ENCODE peak calls at places on chromosomes 13 and 19, in five cellular contexts. T is RWPE1; I is CD8-positive, alpha-beta memory T cell; Z is gastrocnemius medialis; J is Panc1. X is an unnamed sample.

GRCh38 chr13:100547805-100548204 is 40.8 kb downstream of the GGACT start:
- DNase-seq in T (peak; percentile 64), I (no peak), Z (no peak), J (no peak), X (no peak)

GRCh38 chr13:27375686-27376326 is 48.6 kb upstream of the GTF3A start:
- DNase-seq in T (peak; percentile 69), I (peak; percentile 37), Z (no peak), J (no peak), X (no peak)

GRCh38 chr19:35295792-35296462 is 4.0 kb downstream of the MAG start:
- DNase-seq in T (no peak), I (no peak), Z (no peak), J (no peak), X (no peak)

GRCh38 chr19:7868671-7869452 is 5.3 kb downstream of the PRR36 start:
- DNase-seq in T (peak; percentile 76), I (peak; percentile 77), Z (no peak), J (no peak), X (no peak)

GRCh38 chr13:19864018-19864338 is 529 bp upstream of the ZMYM5 start:
- DNase-seq in T (no peak), I (peak; percentile 59), Z (peak; percentile 8), J (no peak), X (no peak)

GRCh38 chr19:56837892-56838679 is 2.4 kb downstream of the PEG3 start:
- DNase-seq in T (no peak), I (no peak), Z (peak; percentile 6), J (no peak), X (no peak)

GRCh38 chr19:16888629-16889371 is at the start of gene F2RL3:
- DNase-seq in T (no peak), I (no peak), Z (no peak), J (no peak), X (no peak)

GRCh38 chr13:79986890-79987289 is 354.0 kb downstream of the SPRY2 start:
- DNase-seq in T (no peak), I (no peak), Z (no peak), J (no peak), X (no peak)

GRCh38 chr19:872266-872951 is 12.9 kb downstream of the CFD start:
- DNase-seq in T (peak; percentile 82), I (peak; percentile 84), Z (no peak), J (no peak), X (no peak)

GRCh38 chr13:49063526-49063925 is 87.8 kb downstream of the FNDC3A start:
- DNase-seq in T (peak; percentile 40), I (no peak), Z (no peak), J (no peak), X (no peak)

GRCh38 chr13:52798770-52799430 is 49.5 kb downstream of the PCDH8 start:
- DNase-seq in T (no peak), I (no peak), Z (no peak), J (no peak), X (no peak)

GRCh38 chr13:25725104-25725503 is 326.7 kb downstream of the SHISA2 start:
- DNase-seq in T (no peak), I (no peak), Z (no peak), J (no peak), X (no peak)

GRCh38 chr19:861756-862528 is 2.5 kb downstream of the CFD start:
- DNase-seq in T (peak; percentile 75), I (peak; percentile 63), Z (no peak), J (no peak), X (no peak)

GRCh38 chr19:3826163-3826562 is 40.0 kb upstream of the MATK start:
- DNase-seq in T (no peak), I (no peak), Z (no peak), J (no peak), X (no peak)

GRCh38 chr13:83881917-83882625 is at the start of gene SLITRK1:
- DNase-seq in T (peak; percentile 51), I (no peak), Z (no peak), J (no peak), X (no peak)

DNA sequence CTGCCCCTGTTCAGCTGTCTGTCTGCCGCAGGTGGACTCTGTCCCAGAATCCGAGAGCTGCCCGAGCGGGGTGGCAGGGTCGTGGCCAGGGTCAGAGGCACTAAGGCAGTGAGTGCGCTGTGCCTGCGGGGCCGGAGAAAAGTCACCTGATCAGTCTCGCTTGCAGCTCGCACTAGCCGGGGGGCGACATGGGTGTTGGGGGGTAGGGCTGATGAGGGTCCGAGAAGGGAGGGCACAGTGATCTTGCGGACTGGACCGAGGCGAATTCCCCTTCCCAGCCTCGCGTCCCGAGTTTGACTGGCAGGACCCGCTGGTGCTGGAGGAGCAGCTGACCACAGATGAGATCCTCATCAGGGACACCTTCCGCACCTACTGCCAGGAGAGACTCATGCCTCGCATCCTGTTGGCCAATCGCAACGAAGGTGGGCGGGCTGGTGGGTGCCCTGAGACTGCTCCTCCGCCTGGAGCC is 627 bp downstream of the GCDH start:
- DNase-seq in T (no peak), I (no peak), Z (no peak), J (no peak), X (no peak)
- H3K27ac ChIP-seq in T (peak overlapping the region; percentile 58), I (peak overlapping the region; percentile 69), Z (peak overlapping the region; percentile 83), J (peak overlapping the region; percentile 44), X (no peak overlapping the region)

DNA sequence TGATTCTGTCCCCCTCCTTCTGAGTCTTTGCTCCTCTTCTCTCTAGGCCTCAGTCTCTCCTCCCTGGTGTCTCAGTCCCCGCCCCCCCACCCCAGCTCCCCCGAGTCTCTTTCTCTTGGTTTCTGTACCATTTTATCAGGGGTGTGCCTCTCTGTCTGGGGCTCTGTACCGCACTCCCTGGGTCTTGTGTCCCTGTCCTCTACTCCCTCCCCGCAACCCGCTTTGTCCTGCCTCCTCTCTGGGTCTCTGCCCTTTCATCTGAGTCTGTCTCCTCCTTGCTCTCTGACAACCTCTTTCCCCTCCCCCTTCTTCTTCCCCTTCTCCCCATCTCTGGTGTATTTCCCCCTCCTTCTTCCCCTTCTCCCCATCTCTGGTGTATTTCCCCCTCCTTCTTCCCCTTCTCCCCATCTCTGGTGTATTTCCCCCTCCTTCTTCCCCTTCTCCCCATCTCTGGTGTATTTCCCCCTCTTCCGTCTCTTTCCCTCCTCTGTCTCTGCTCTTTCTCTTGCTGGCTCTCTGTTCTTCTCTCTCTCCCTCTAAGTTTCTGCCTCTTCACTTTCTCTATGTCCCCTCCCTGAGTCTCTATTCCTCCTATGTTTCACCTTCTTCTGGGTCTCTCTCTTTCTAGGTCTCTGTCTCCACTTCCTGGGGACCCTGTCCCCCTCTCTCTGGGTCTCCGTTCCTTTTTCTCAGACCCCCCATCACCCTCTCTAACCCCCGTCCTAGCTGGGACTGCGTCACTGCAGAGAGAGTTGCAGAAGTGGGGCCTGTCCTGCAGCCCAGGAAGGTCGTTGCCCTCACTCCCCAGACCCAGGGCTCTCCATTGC is 2.2 kb upstream of the KCNC3 start:
- DNase-seq in T (no peak), I (no peak), Z (no peak), J (no peak), X (no peak)
- H3K27ac ChIP-seq in T (no peak overlapping the region), I (peak overlapping the region; percentile 34), Z (peak overlapping the region; percentile 79), J (peak overlapping the region; percentile 8), X (no peak overlapping the region)

DNA sequence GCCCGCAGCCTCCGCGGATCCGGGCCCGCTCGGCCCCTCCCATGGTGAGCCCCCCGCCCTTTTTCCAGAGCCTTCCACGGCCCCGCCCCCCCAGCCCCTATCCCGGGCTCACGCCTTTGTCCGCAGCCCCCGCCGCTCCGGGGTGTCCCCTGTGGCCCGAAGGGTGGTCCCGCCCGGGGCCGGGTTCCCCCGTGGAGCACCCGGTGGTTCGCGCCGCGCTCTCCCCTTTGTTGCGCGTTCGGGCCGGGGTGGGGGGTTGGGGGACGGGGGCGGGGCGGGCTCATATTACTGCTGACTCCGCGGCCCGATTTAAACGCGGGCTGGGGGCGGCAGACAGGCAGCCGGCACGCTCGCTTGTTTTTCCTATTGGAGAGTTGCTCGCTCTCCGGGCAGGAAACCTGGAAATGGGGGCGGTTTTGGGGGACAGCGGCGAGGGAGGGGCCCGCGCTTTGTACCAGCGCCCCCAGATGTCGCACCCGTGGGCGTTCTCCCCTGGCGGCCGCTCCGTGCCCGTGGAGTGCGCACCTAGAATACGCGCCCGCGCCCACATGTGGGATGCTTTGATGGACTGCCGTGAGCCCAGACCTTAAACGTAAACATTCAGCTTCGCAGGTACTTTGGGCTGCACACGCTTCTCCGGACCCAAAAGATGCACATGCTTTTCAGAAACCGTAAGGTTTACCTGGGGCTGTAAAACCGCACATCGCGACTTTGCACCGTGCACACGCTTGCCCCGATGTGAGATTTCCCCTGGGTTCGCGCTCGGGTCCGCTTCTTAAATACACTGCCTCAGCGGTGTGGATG is 699 bp downstream of the PTOV1 start:
- DNase-seq in T (no peak), I (peak; percentile 29), Z (no peak), J (no peak), X (no peak)
- H3K27ac ChIP-seq in T (peak overlapping the region; percentile 97), I (no peak overlapping the region), Z (peak overlapping the region; percentile 94), J (peak overlapping the region; percentile 57), X (peak overlapping the region; percentile 89)

GRCh38 chr19:14136509-14137281 is at the start of gene ASF1B:
- DNase-seq in T (peak; percentile 99), I (peak; percentile 95), Z (peak; percentile 99), J (peak; percentile 94), X (peak; percentile 99)

GRCh38 chr19:14139944-14140343 is 3.6 kb upstream of the ASF1B start:
- DNase-seq in T (no peak), I (no peak), Z (peak; percentile 55), J (no peak), X (no peak)

GRCh38 chr19:14135355-14135754 is 1.0 kb downstream of the ASF1B start:
- DNase-seq in T (no peak), I (no peak), Z (no peak), J (no peak), X (no peak)

GRCh38 chr19:14138576-14139265 is 2.3 kb upstream of the ASF1B start:
- DNase-seq in T (no peak), I (no peak), Z (no peak), J (no peak), X (no peak)

GRCh38 chr19:14135985-14136508 is 342 bp downstream of the ASF1B start:
- DNase-seq in T (no peak), I (no peak), Z (no peak), J (no peak), X (no peak)
- H3K27ac ChIP-seq in T (peak overlapping the region; percentile 96), I (peak overlapping the region; percentile 93), Z (peak overlapping the region; percentile 78), J (peak overlapping the region; percentile 78), X (no peak overlapping the region)

DNA sequence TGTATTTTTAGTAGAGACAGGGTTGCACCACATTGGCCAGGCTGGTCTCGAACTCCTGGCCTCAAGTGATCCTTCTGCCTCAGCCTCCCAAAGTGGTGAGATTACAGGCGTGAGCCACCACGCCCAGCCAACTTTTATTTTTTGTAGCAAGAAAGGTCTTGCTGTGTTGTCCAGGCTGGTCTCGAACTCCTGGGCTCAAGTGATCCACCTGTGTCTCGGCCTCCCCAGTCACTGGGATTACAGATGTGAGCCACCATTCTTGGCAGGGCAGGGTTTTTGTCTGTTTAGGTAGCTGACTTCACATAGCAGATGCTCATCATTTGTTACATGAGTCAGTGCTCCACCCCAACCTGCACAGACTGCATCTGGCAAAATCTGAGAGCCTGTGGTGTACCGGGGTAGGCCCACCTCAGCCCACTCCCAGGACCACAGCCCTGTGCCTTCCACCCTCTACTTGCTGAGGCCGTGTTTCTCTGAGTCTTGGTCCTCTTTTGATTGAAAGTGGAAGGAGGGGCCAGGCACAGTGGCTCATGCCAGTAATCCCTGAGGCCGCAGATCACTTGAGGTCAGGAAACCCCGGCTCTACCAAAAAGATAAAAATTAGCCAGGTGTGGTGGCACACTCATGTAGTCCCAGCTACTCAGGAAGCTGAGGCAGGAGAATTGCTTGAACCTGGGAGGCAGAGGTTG is 4.2 kb upstream of the TNPO2 start:
- DNase-seq in T (no peak), I (no peak), Z (no peak), J (no peak), X (no peak)
- H3K27ac ChIP-seq in T (peak overlapping the region; percentile 57), I (no peak overlapping the region), Z (no peak overlapping the region), J (no peak overlapping the region), X (peak overlapping the region; percentile 2)

X was measured in epithelial cell of prostate.